ENCODE peak calls at places on chromosomes 6 and 20, in four cellular contexts. T, A, K and V are unnamed samples.

GRCh38 chr6:162119349-162119748 is 608.2 kb downstream of the PRKN start:
- DNase-seq in K (no peak), A (no peak), T (no peak), V (no peak)

GRCh38 chr20:40639956-40640355 is 49.1 kb downstream of the MAFB start:
- DNase-seq in K (no peak), T (no peak), A (no peak), V (peak)

GRCh38 chr6:157561929-157562810 is 181.2 kb downstream of the ZDHHC14 start:
- DNase-seq in A (no peak), T (peak), K (no peak), V (no peak)

GRCh38 chr6:45479834-45480696 is 102.3 kb upstream of the SUPT3H start:
- DNase-seq in T (no peak), A (no peak), K (no peak), V (no peak)

GRCh38 chr6:134537146-134537555 is 219.2 kb upstream of the SGK1 start:
- DNase-seq in T (no peak), A (no peak), K (no peak), V (no peak)

GRCh38 chr20:50050660-50051308 is 62.2 kb downstream of the UBE2V1 start:
- DNase-seq in K (no peak), A (no peak), T (no peak), V (no peak)

GRCh38 chr6:79949235-79949634 is 1.9 kb upstream of the ELOVL4 start:
- DNase-seq in T (peak), K (peak), A (peak), V (no peak)

GRCh38 chr6:24761193-24761835 is 13.4 kb upstream of the GMNN start:
- DNase-seq in K (peak), T (no peak), A (no peak), V (no peak)

GRCh38 chr6:167825059-167825758 is 1.5 kb upstream of the AFDN start:
- DNase-seq in A (no peak), K (peak), T (no peak), V (no peak)

GRCh38 chr6:109117346-109118035 is 22.2 kb downstream of the CEP57L1 start:
- DNase-seq in K (no peak), A (peak), T (peak), V (no peak)

GRCh38 chr20:57272883-57273282 is 6.4 kb upstream of the BMP7 start:
- DNase-seq in K (no peak), T (no peak), A (no peak), V (no peak)

GRCh38 chr6:105178110-105178509 is 1.7 kb downstream of the POPDC3 start:
- DNase-seq in K (no peak), A (no peak), T (no peak), V (no peak)

GRCh38 chr6:94751641-94752329 is 825.5 kb upstream of the MANEA start:
- DNase-seq in A (no peak), K (no peak), T (peak), V (no peak)
- TF ChIP-seq CBX5 in A (no peak), K (no peak), T (peak), V (no peak)

GRCh38 chr20:51131806-51132205 is 108.9 kb upstream of the KCNG1 start:
- DNase-seq in A (no peak), T (no peak), K (no peak), V (no peak)
- TF ChIP-seq CBX5 in A (no peak), T (no peak), K (no peak), V (no peak)

DNA sequence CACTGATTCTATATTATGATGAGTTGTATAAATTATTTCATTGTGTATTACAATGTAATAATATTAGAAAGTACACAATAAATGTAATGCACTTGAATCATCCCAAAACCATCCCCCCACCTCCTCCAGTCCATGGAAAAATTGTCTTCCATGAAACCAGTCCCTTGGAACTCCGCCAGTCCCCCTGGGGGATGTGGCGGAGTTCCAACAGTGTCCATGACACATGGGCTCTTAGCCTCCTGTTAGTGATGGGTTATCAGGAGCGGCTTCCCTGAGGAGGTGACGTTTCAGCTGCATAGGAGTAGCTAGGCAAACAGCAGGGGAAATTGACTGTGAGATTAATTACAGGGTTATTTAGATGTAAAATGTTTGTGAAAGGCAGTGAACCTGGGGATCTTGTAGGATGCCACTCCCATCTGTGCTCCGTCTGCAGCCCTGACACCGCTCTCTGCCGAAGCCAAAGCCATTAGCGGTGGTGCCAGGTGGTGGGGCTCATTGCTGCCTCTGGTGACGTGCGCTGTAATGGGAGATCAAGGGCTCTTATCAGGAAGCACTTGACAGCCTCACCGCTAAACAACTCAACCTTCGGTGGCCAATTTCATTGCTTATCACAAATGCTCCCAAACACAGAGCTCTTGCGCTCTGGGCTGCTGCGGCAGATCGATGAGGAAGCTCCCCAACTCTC is 81.6 kb upstream of the MC3R start:
- DNase-seq in A (no peak), T (no peak), K (no peak), V (no peak)
- TF ChIP-seq CBX5 in A (no peak), T (no peak), K (no peak), V (no peak)

DNA sequence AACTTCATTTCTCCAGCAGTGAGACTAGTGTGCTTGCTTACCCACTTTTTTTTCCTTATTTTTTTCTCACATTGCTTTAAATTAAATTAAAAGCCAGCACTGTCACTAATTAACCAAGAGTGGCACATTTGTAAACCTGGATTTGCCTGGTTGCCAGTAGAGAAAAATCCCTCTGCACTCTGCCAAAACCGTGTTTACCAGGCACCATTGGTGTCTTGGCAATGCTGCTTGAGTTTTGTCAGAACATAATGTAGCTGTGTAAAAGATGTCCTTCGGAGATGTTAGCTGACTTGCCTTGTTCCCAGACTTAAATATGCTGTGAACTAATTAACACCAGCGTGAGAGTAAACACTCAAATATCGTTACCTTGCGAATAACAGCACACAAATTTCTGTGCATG is 694.9 kb upstream of the ID4 start:
- DNase-seq in K (no peak), T (no peak), A (no peak), V (no peak)
- TF ChIP-seq CBX5 in K (no peak), T (no peak), A (no peak), V (no peak)

GRCh38 chr20:43458422-43458924 is 777 bp downstream of the SRSF6 start:
- DNase-seq in K (peak), T (no peak), A (no peak), V (no peak)
- TF ChIP-seq CBX5 in K (no peak), T (no peak), A (no peak), V (no peak)

GRCh38 chr6:169156108-169156821 is 97.4 kb downstream of the THBS2 start:
- DNase-seq in A (no peak), K (no peak), T (no peak), V (no peak)
- TF ChIP-seq CBX5 in A (no peak), K (no peak), T (no peak), V (no peak)

DNA sequence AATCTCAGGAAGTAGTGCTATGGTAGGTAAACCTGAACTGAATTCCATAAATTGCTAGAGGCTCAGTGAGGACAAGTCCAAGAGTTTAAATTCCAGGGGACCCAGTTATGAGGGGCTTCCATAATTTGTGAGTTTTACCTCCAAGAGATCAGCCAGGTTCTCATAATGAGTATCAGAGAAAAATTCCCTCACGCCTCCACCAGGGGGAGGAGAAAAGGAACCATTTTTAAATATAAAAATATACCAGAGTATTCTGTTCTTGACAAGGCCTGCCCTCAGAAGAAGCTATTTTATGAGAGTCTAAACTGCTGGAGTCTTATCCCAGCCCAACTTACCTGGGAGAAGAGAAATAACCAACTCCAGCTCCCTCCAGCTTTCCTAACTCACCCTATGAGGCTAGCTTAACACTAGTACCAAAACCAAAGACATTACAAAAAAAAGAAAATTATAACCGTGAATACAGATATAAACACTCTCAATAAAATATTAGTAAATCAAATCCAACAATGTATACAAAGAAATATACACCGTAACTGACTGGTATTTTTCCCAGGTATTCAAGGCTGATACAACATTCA is 158.7 kb downstream of the TFAP2A start:
- DNase-seq in A (no peak), T (no peak), K (peak), V (peak)
- TF ChIP-seq CBX5 in A (no peak), T (no peak), K (no peak), V (no peak)